ENCODE peak calls at places on chromosomes 12 and 14, in six cellular contexts. One of them, this sample, is unnamed. For H3K36me3, the result is how much of the 10 kb centered on the place peaks cover.

GRCh38 chr12:31492599-31493196 is 98.2 kb downstream of the DENND5B start:
- DNase-seq in SK-N-SH: no peak
- DNase-seq in BJ: no peak
- DNase-seq in GM23338: no peak
- DNase-seq in transverse colon: no peak
- DNase-seq in uterus: no peak
- DNase-seq in this sample: no peak

GRCh38 chr12:13000616-13000934 is 510 bp upstream of the HEBP1 start:
- DNase-seq in GM23338: peak
- DNase-seq in BJ: no peak
- DNase-seq in uterus: no peak
- DNase-seq in SK-N-SH: peak
- DNase-seq in transverse colon: no peak
- DNase-seq in this sample: peak

GRCh38 chr12:40168001-40168400 is 56.8 kb upstream of the LRRK2 start:
- DNase-seq in uterus: no peak
- DNase-seq in SK-N-SH: no peak
- DNase-seq in BJ: no peak
- DNase-seq in GM23338: no peak
- DNase-seq in transverse colon: no peak
- DNase-seq in this sample: no peak

GRCh38 chr14:104665663-104666522 is 23.5 kb upstream of the INF2 start:
- DNase-seq in uterus: no peak
- DNase-seq in transverse colon: peak
- DNase-seq in BJ: no peak
- DNase-seq in GM23338: peak
- DNase-seq in SK-N-SH: no peak
- DNase-seq in this sample: no peak

GRCh38 chr14:29906256-29906885 is 21.3 kb downstream of the PRKD1 start:
- DNase-seq in BJ: no peak
- DNase-seq in uterus: no peak
- DNase-seq in SK-N-SH: no peak
- DNase-seq in transverse colon: no peak
- DNase-seq in GM23338: no peak
- DNase-seq in this sample: peak

GRCh38 chr14:50658203-50658602 is 9.9 kb downstream of the SAV1 start:
- DNase-seq in transverse colon: no peak
- DNase-seq in uterus: no peak
- DNase-seq in GM23338: peak
- DNase-seq in BJ: no peak
- DNase-seq in SK-N-SH: no peak
- DNase-seq in this sample: peak

GRCh38 chr12:716506-716905 is 35.9 kb upstream of the WNK1 start:
- DNase-seq in GM23338: no peak
- DNase-seq in transverse colon: no peak
- DNase-seq in SK-N-SH: no peak
- DNase-seq in BJ: no peak
- DNase-seq in uterus: peak
- DNase-seq in this sample: no peak

GRCh38 chr12:10119072-10119471 is 10.9 kb downstream of the CLEC7A start:
- DNase-seq in BJ: no peak
- DNase-seq in transverse colon: no peak
- DNase-seq in uterus: no peak
- DNase-seq in GM23338: no peak
- DNase-seq in SK-N-SH: no peak
- DNase-seq in this sample: no peak

GRCh38 chr12:92334552-92334951 is 188.9 kb upstream of the BTG1 start:
- DNase-seq in transverse colon: no peak
- DNase-seq in BJ: no peak
- DNase-seq in SK-N-SH: no peak
- DNase-seq in uterus: no peak
- DNase-seq in GM23338: no peak
- DNase-seq in this sample: no peak

GRCh38 chr14:22282429-22282828 is 306.6 kb downstream of the DAD1 start:
- DNase-seq in uterus: no peak
- DNase-seq in GM23338: no peak
- DNase-seq in transverse colon: no peak
- DNase-seq in SK-N-SH: no peak
- DNase-seq in BJ: no peak
- DNase-seq in this sample: no peak

GRCh38 chr12:102479099-102479887 is 1.1 kb downstream of the IGF1 start:
- DNase-seq in GM23338: peak
- DNase-seq in SK-N-SH: no peak
- DNase-seq in uterus: no peak
- DNase-seq in BJ: no peak
- DNase-seq in transverse colon: peak
- DNase-seq in this sample: peak

GRCh38 chr12:57813111-57813970 is 5.2 kb downstream of the AVIL start:
- DNase-seq in GM23338: no peak
- DNase-seq in BJ: no peak
- DNase-seq in uterus: no peak
- DNase-seq in SK-N-SH: no peak
- DNase-seq in transverse colon: no peak
- DNase-seq in this sample: no peak

GRCh38 chr12:112107728-112108447 is 695 bp downstream of the NAA25 start:
- DNase-seq in GM23338: peak
- DNase-seq in transverse colon: peak
- DNase-seq in uterus: peak
- DNase-seq in BJ: no peak
- DNase-seq in SK-N-SH: peak
- DNase-seq in this sample: peak

GRCh38 chr14:54086780-54087179 is 130.2 kb upstream of the BMP4 start:
- DNase-seq in transverse colon: peak
- DNase-seq in uterus: no peak
- DNase-seq in GM23338: no peak
- DNase-seq in SK-N-SH: no peak
- DNase-seq in BJ: no peak
- DNase-seq in this sample: no peak

GRCh38 chr12:132275110-132275531 is 54.3 kb downstream of the GALNT9 start:
- DNase-seq in SK-N-SH: peak
- DNase-seq in uterus: no peak
- DNase-seq in transverse colon: peak
- DNase-seq in BJ: peak
- DNase-seq in GM23338: peak
- DNase-seq in this sample: no peak

GRCh38 chr14:64110832-64111231 is 183.3 kb downstream of the ESR2 start:
- DNase-seq in SK-N-SH: no peak
- DNase-seq in GM23338: no peak
- DNase-seq in uterus: no peak
- DNase-seq in transverse colon: no peak
- DNase-seq in BJ: no peak
- DNase-seq in this sample: no peak

GRCh38 chr12:110253176-110253575 is 27.9 kb upstream of the ATP2A2 start:
- DNase-seq in transverse colon: peak
- DNase-seq in GM23338: no peak
- DNase-seq in uterus: peak
- DNase-seq in SK-N-SH: peak
- DNase-seq in BJ: no peak
- DNase-seq in this sample: peak

GRCh38 chr12:10301103-10301502 is 6.6 kb upstream of the KLRD1 start:
- DNase-seq in SK-N-SH: no peak
- DNase-seq in uterus: no peak
- DNase-seq in GM23338: no peak
- DNase-seq in BJ: no peak
- DNase-seq in transverse colon: no peak
- DNase-seq in this sample: peak

GRCh38 chr14:72723741-72724530 is 170.0 kb downstream of the DPF3 start:
- DNase-seq in transverse colon: no peak
- DNase-seq in uterus: no peak
- DNase-seq in GM23338: no peak
- DNase-seq in BJ: no peak
- DNase-seq in SK-N-SH: no peak
- DNase-seq in this sample: peak

GRCh38 chr14:47442206-47442605 is 233.2 kb downstream of the MDGA2 start:
- DNase-seq in BJ: no peak
- DNase-seq in transverse colon: no peak
- DNase-seq in SK-N-SH: no peak
- DNase-seq in uterus: no peak
- DNase-seq in GM23338: peak
- DNase-seq in this sample: no peak

GRCh38 chr12:13851828-13852227 is 129.6 kb downstream of the GRIN2B start:
- DNase-seq in GM23338: peak
- DNase-seq in uterus: no peak
- DNase-seq in SK-N-SH: no peak
- DNase-seq in transverse colon: no peak
- DNase-seq in BJ: no peak
- DNase-seq in this sample: no peak

GRCh38 chr14:76232782-76233181 is 81.1 kb downstream of the GPATCH2L start:
- DNase-seq in GM23338: no peak
- DNase-seq in uterus: no peak
- DNase-seq in transverse colon: no peak
- DNase-seq in SK-N-SH: no peak
- DNase-seq in BJ: no peak
- DNase-seq in this sample: no peak

GRCh38 chr12:68612675-68613074 is 2.0 kb downstream of the RAP1B start:
- DNase-seq in GM23338: no peak
- DNase-seq in uterus: no peak
- DNase-seq in BJ: no peak
- DNase-seq in SK-N-SH: no peak
- DNase-seq in transverse colon: no peak
- DNase-seq in this sample: no peak

GRCh38 chr12:27284751-27285150 is 40.7 kb downstream of the STK38L start:
- DNase-seq in uterus: no peak
- DNase-seq in BJ: peak
- DNase-seq in transverse colon: no peak
- DNase-seq in SK-N-SH: no peak
- DNase-seq in GM23338: no peak
- DNase-seq in this sample: peak

GRCh38 chr14:80491131-80491530 is 279.8 kb upstream of the DIO2 start:
- DNase-seq in transverse colon: peak
- DNase-seq in SK-N-SH: no peak
- DNase-seq in GM23338: peak
- DNase-seq in BJ: no peak
- DNase-seq in uterus: no peak
- DNase-seq in this sample: peak

GRCh38 chr14:23095196-23096108 is at the start of gene C14orf119:
- DNase-seq in uterus: peak
- DNase-seq in GM23338: peak
- DNase-seq in transverse colon: peak
- DNase-seq in BJ: peak
- DNase-seq in SK-N-SH: peak
- DNase-seq in this sample: peak

GRCh38 chr14:85342858-85343607 is 186.9 kb upstream of the FLRT2 start:
- DNase-seq in BJ: no peak
- DNase-seq in uterus: no peak
- DNase-seq in transverse colon: no peak
- DNase-seq in SK-N-SH: no peak
- DNase-seq in GM23338: no peak
- DNase-seq in this sample: peak

GRCh38 chr14:31075144-31075543 is 49.0 kb upstream of the STRN3 start:
- DNase-seq in transverse colon: no peak
- DNase-seq in uterus: no peak
- DNase-seq in BJ: no peak
- DNase-seq in GM23338: no peak
- DNase-seq in SK-N-SH: no peak
- DNase-seq in this sample: no peak

GRCh38 chr14:31070431-31070830 is 44.3 kb upstream of the STRN3 start:
- DNase-seq in SK-N-SH: no peak
- DNase-seq in GM23338: no peak
- DNase-seq in transverse colon: no peak
- DNase-seq in BJ: peak
- DNase-seq in uterus: no peak
- DNase-seq in this sample: peak

GRCh38 chr14:31071151-31071550 is 45.0 kb upstream of the STRN3 start:
- DNase-seq in BJ: no peak
- DNase-seq in transverse colon: no peak
- DNase-seq in SK-N-SH: no peak
- DNase-seq in GM23338: no peak
- DNase-seq in uterus: no peak
- DNase-seq in this sample: no peak

GRCh38 chr14:31068235-31068634 is 42.1 kb upstream of the STRN3 start:
- DNase-seq in transverse colon: no peak
- DNase-seq in BJ: no peak
- DNase-seq in uterus: no peak
- DNase-seq in GM23338: no peak
- DNase-seq in SK-N-SH: no peak
- DNase-seq in this sample: no peak

GRCh38 chr14:31069343-31069742 is 43.2 kb upstream of the STRN3 start:
- DNase-seq in SK-N-SH: no peak
- DNase-seq in BJ: no peak
- DNase-seq in transverse colon: no peak
- DNase-seq in uterus: no peak
- DNase-seq in GM23338: no peak
- DNase-seq in this sample: no peak
- H3K36me3 ChIP-seq in SK-N-SH: under half
- H3K36me3 ChIP-seq in BJ: under half
- H3K36me3 ChIP-seq in transverse colon: under half
- H3K36me3 ChIP-seq in uterus: under half
- H3K36me3 ChIP-seq in GM23338: under half
- H3K36me3 ChIP-seq in this sample: under half

DNA sequence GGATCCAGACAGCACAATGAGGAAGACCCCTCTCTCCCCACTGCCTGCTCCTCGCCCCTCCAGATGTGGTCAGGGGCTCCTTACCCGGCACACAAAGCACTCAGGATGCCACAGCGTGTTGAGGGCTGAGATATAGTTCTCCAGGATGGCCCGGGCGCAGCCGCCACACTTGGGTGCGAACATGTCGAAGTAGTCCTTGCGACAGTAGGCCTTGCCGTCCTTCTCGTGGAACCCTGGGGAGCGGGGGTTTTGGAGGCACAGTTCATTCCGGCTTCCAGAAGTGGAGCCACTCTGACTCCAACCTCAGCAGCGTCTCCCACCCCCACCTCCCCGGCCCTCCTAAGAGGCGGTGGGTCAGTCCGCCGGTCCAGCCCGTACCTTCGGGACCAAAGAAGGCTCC is 12.8 kb upstream of the RPLP0 start:
- DNase-seq in SK-N-SH: peak
- DNase-seq in uterus: no peak
- DNase-seq in GM23338: no peak
- DNase-seq in transverse colon: no peak
- DNase-seq in BJ: no peak
- DNase-seq in this sample: no peak
- H3K36me3 ChIP-seq in SK-N-SH: half or more
- H3K36me3 ChIP-seq in uterus: under half
- H3K36me3 ChIP-seq in GM23338: under half
- H3K36me3 ChIP-seq in transverse colon: under half
- H3K36me3 ChIP-seq in BJ: under half
- H3K36me3 ChIP-seq in this sample: half or more

GRCh38 chr14:34596891-34597290 is 33.1 kb downstream of the SNX6 start:
- DNase-seq in SK-N-SH: no peak
- DNase-seq in GM23338: no peak
- DNase-seq in uterus: no peak
- DNase-seq in BJ: no peak
- DNase-seq in transverse colon: no peak
- DNase-seq in this sample: no peak

GRCh38 chr14:34593740-34594375 is 36.1 kb downstream of the SNX6 start:
- DNase-seq in uterus: no peak
- DNase-seq in GM23338: no peak
- DNase-seq in SK-N-SH: no peak
- DNase-seq in BJ: no peak
- DNase-seq in transverse colon: no peak
- DNase-seq in this sample: peak

GRCh38 chr14:34592623-34593022 is 37.3 kb downstream of the SNX6 start:
- DNase-seq in BJ: no peak
- DNase-seq in transverse colon: no peak
- DNase-seq in uterus: no peak
- DNase-seq in GM23338: no peak
- DNase-seq in SK-N-SH: no peak
- DNase-seq in this sample: no peak
- H3K36me3 ChIP-seq in BJ: under half
- H3K36me3 ChIP-seq in transverse colon: half or more
- H3K36me3 ChIP-seq in uterus: under half
- H3K36me3 ChIP-seq in GM23338: half or more
- H3K36me3 ChIP-seq in SK-N-SH: under half
- H3K36me3 ChIP-seq in this sample: half or more

GRCh38 chr12:64731683-64732082 is 27.5 kb downstream of the GNS start:
- DNase-seq in GM23338: no peak
- DNase-seq in transverse colon: no peak
- DNase-seq in uterus: no peak
- DNase-seq in SK-N-SH: no peak
- DNase-seq in BJ: no peak
- DNase-seq in this sample: no peak
- H3K36me3 ChIP-seq in GM23338: under half
- H3K36me3 ChIP-seq in transverse colon: under half
- H3K36me3 ChIP-seq in uterus: under half
- H3K36me3 ChIP-seq in SK-N-SH: under half
- H3K36me3 ChIP-seq in BJ: under half
- H3K36me3 ChIP-seq in this sample: half or more